ENCODE peak calls at places on chromosomes 4 and X, in five cellular contexts. H is SK-N-SH, P is GM12878, Q is HepG2, X is K562. E is an unnamed sample.

GRCh38 chr4:20037745-20038144 is 214.0 kb upstream of the SLIT2 start:
- DNase-seq in Q (no peak), P (no peak), H (no peak), X (no peak), E (no peak)

GRCh38 chr4:72418458-72418857 is 150.6 kb downstream of the ADAMTS3 start:
- DNase-seq in P (no peak), H (peak), X (peak), Q (no peak), E (no peak)

GRCh38 chrX:71214604-71215334 is 8.3 kb upstream of the GJB1 start:
- DNase-seq in H (no peak), Q (peak), X (no peak), P (no peak), E (no peak)

GRCh38 chr4:101175896-101176676 is 171.2 kb downstream of the PPP3CA start:
- DNase-seq in Q (peak), P (no peak), H (no peak), X (no peak), E (no peak)

GRCh38 chrX:116009871-116010710 is 160.5 kb upstream of the AGTR2 start:
- DNase-seq in H (peak), X (no peak), P (peak), Q (peak), E (no peak)

GRCh38 chrX:24515447-24515846 is 50.4 kb downstream of the PDK3 start:
- DNase-seq in P (no peak), Q (no peak), X (peak), H (no peak), E (no peak)

GRCh38 chr4:86536166-86536565 is 57.9 kb upstream of the PTPN13 start:
- DNase-seq in H (no peak), P (no peak), Q (no peak), X (no peak), E (no peak)

GRCh38 chrX:146433771-146434170 is 375.8 kb upstream of the CXorf51B start:
- DNase-seq in Q (no peak), P (no peak), X (no peak), H (no peak), E (no peak)

GRCh38 chrX:37425370-37425769 is 76.2 kb downstream of the PRRG1 start:
- DNase-seq in H (no peak), X (no peak), P (no peak), Q (no peak), E (no peak)

GRCh38 chrX:46722742-46723568 is 36.0 kb downstream of the SLC9A7 start:
- DNase-seq in Q (no peak), X (no peak), H (no peak), P (no peak), E (no peak)

GRCh38 chrX:31353095-31353494 is 281.3 kb upstream of the FTHL17 start:
- DNase-seq in Q (no peak), X (no peak), H (no peak), P (no peak), E (no peak)

GRCh38 chr4:183905081-183905592 is at the start of gene STOX2:
- DNase-seq in Q (peak), X (no peak), P (no peak), H (peak), E (peak)

GRCh38 chrX:10988653-10989052 is 122.5 kb upstream of the HCCS start:
- DNase-seq in X (no peak), Q (no peak), P (no peak), H (no peak), E (no peak)

DNA sequence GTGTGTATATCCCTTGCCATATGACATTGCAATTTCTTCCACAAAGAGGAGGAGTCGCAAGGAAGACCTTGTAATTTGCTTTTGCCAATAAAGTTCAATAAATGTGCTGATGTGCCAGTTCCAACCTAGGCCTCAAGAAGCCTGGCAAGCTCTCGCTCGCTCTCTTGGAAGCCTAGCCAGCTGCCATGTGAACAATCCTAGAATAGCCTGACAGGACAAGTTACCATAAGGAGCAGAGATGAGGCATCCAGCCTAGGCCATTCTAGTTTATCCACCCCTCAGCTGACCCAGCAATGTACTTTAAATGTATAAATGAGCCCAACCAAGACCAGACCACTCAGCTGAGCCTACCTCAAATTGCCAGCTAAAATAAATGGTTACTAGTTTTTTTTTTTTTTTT is 145.7 kb upstream of the QRFPR start:
- DNase-seq in X (no peak), Q (no peak), H (no peak), P (no peak), E (no peak)
- TF ChIP-seq FOXM1 in X (no peak), Q (no peak), H (no peak), P (no peak), E (no peak)

DNA sequence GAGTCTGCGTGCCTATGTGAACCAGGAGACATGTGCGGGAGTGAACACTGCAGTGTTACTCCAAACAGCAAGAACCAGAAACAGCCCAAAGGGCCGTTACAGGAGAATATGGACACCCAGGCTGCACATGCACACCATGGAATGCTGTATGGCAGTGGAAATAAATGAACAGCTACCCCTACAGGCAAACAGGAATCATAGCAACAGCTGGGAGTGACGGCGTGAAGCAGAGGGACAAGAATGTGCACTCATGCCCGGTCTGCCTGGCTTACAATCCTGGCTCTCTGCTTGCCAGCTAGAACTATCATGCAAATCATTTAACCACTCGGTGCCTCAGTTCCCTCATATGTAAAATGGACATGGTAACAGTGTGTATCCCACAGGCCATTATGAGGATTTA is 16.6 kb downstream of the GPKOW start:
- DNase-seq in X (peak), P (no peak), H (peak), Q (peak), E (peak)
- TF ChIP-seq FOXM1 in X (no peak), P (no peak), H (no peak), Q (no peak), E (no peak)

DNA sequence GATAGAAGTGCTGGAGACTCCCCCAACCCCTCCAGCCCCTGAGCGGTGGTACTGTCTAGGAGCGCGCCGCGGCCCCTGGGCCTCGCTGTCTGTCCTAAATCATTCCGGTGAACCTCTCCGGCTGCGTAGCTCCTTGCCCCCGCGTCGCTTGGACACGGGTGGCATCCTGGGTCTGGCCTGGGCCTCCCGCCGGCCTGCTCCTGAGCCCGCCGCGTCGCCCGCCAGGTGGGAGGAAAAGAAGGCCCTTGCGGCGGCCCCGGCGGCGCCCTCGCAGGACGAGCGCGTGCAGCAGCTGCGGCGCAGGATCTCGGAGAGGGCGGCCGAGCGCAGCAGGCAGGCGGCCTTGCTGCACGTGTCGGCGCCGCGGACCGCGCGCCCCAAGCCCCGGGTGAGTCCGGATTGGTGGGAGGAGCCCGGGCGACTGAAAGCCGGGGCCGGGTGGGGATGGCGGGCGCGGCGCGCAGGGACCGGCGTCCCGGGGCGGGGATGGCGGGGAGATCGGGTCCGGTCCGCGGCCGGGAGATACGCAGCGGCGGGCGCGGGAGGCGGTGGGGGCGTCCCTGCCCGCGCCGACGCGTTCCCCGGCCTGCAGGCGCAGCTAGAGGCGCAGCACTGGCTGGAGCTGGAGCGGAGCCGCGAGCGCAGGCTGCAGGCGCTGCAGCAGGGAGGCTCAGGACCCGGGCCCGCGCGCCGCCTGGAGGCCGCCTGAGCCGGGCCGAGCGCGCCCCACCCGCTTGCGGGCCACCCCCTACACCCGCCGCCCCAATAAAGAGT is 6.5 kb upstream of the RNF4 start:
- DNase-seq in Q (peak), P (no peak), H (peak), X (peak), E (peak)
- TF ChIP-seq FOXM1 in Q (peak), P (no peak), H (no peak), X (no peak), E (no peak)

DNA sequence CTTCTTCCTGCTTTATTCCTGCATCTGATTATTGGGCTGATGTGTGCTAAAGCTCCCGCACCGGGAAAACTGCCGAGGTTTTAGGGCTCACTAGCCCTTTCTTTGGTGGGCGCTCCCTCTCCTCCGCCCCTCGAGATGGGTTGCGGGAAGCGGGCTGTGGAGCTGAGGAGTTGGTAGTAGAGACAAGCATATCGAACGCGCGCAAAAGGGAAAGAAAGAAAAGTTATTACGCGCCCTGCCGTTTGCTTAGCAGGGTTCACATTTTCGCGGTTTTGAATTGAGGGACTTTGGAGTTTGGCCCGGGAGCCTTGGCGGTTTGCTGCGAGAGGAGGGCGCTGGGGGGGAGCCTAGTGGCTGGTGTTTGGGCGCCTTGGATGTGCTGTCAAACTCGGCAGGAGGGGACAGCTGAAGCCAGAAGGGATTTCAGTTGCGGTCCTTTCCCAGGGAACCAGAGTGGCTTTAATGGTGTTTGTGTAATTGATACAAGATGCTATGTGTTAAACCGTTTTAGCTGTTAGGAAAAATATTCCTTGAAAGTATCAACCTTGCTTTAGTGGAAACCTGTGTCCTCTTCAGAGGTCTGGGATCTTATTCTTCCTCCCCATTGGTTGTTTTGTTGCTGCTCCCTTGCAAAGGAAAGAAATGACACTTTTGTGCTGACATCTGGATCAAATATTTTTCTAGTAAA is 1.1 kb downstream of the GAB1 start:
- DNase-seq in P (no peak), X (peak), Q (peak), H (peak), E (no peak)
- TF ChIP-seq FOXM1 in P (no peak), X (no peak), Q (no peak), H (no peak), E (no peak)